ENCODE peak calls at places on chromosomes 13 and 19, in ten cellular contexts. One of them, this sample, is unnamed.

GRCh38 chr13:59458908-59459579 is 704.7 kb downstream of the DIAPH3 start:
- DNase-seq in fibroblast of lung: peak; percentile 88
- DNase-seq in IMR-90: peak; percentile 85
- DNase-seq in thoracic aorta: no peak
- DNase-seq in heart right ventricle: peak; percentile 19
- DNase-seq in naive thymus-derived CD4-positive, alpha-beta T cell: no peak
- DNase-seq in NT2/D1: no peak
- DNase-seq in ascending aorta: no peak
- DNase-seq in WERI-Rb-1: no peak
- DNase-seq in adrenal gland: peak; percentile 61
- DNase-seq in this sample: peak; percentile 43

GRCh38 chr13:28199089-28199488 is 60.7 kb downstream of the PAN3 start:
- DNase-seq in NT2/D1: no peak
- DNase-seq in naive thymus-derived CD4-positive, alpha-beta T cell: no peak
- DNase-seq in adrenal gland: no peak
- DNase-seq in fibroblast of lung: no peak
- DNase-seq in ascending aorta: no peak
- DNase-seq in heart right ventricle: no peak
- DNase-seq in WERI-Rb-1: no peak
- DNase-seq in IMR-90: no peak
- DNase-seq in thoracic aorta: no peak
- DNase-seq in this sample: no peak

GRCh38 chr19:35558400-35559280 is 4.8 kb downstream of the ATP4A start:
- DNase-seq in heart right ventricle: no peak
- DNase-seq in fibroblast of lung: no peak
- DNase-seq in adrenal gland: no peak
- DNase-seq in NT2/D1: no peak
- DNase-seq in WERI-Rb-1: no peak
- DNase-seq in IMR-90: no peak
- DNase-seq in ascending aorta: no peak
- DNase-seq in thoracic aorta: no peak
- DNase-seq in naive thymus-derived CD4-positive, alpha-beta T cell: no peak
- DNase-seq in this sample: no peak

GRCh38 chr13:21619633-21620220 is 15.8 kb upstream of the MICU2 start:
- DNase-seq in adrenal gland: no peak
- DNase-seq in NT2/D1: no peak
- DNase-seq in ascending aorta: no peak
- DNase-seq in thoracic aorta: no peak
- DNase-seq in naive thymus-derived CD4-positive, alpha-beta T cell: no peak
- DNase-seq in heart right ventricle: no peak
- DNase-seq in fibroblast of lung: no peak
- DNase-seq in WERI-Rb-1: no peak
- DNase-seq in IMR-90: peak; percentile 17
- DNase-seq in this sample: no peak

GRCh38 chr13:112783135-112783945 is 93.5 kb downstream of the ATP11A start:
- DNase-seq in adrenal gland: no peak
- DNase-seq in WERI-Rb-1: no peak
- DNase-seq in naive thymus-derived CD4-positive, alpha-beta T cell: no peak
- DNase-seq in heart right ventricle: no peak
- DNase-seq in thoracic aorta: no peak
- DNase-seq in fibroblast of lung: peak; percentile 63
- DNase-seq in NT2/D1: no peak
- DNase-seq in ascending aorta: no peak
- DNase-seq in IMR-90: peak; percentile 90
- DNase-seq in this sample: no peak

GRCh38 chr19:39398297-39398864 is 7.2 kb downstream of the MED29 start:
- DNase-seq in thoracic aorta: no peak
- DNase-seq in naive thymus-derived CD4-positive, alpha-beta T cell: peak; percentile 62
- DNase-seq in ascending aorta: peak; percentile 86
- DNase-seq in heart right ventricle: peak; percentile 69
- DNase-seq in fibroblast of lung: peak; percentile 74
- DNase-seq in adrenal gland: peak; percentile 79
- DNase-seq in IMR-90: peak; percentile 84
- DNase-seq in WERI-Rb-1: no peak
- DNase-seq in NT2/D1: no peak
- DNase-seq in this sample: peak; percentile 78

GRCh38 chr19:4636761-4637160 is 2.6 kb upstream of the TNFAIP8L1 start:
- DNase-seq in thoracic aorta: no peak
- DNase-seq in IMR-90: no peak
- DNase-seq in naive thymus-derived CD4-positive, alpha-beta T cell: no peak
- DNase-seq in fibroblast of lung: no peak
- DNase-seq in WERI-Rb-1: peak; percentile 71
- DNase-seq in adrenal gland: no peak
- DNase-seq in NT2/D1: no peak
- DNase-seq in ascending aorta: no peak
- DNase-seq in heart right ventricle: no peak
- DNase-seq in this sample: no peak

GRCh38 chr13:40381935-40382764 is 284.3 kb downstream of the FOXO1 start:
- DNase-seq in heart right ventricle: peak; percentile 39
- DNase-seq in naive thymus-derived CD4-positive, alpha-beta T cell: no peak
- DNase-seq in thoracic aorta: no peak
- DNase-seq in NT2/D1: no peak
- DNase-seq in IMR-90: no peak
- DNase-seq in adrenal gland: no peak
- DNase-seq in ascending aorta: no peak
- DNase-seq in fibroblast of lung: no peak
- DNase-seq in WERI-Rb-1: no peak
- DNase-seq in this sample: no peak

GRCh38 chr19:40512473-40513344 is 45.9 kb downstream of the SPTBN4 start:
- DNase-seq in NT2/D1: no peak
- DNase-seq in ascending aorta: no peak
- DNase-seq in fibroblast of lung: peak; percentile 34
- DNase-seq in thoracic aorta: no peak
- DNase-seq in heart right ventricle: no peak
- DNase-seq in IMR-90: peak; percentile 11
- DNase-seq in naive thymus-derived CD4-positive, alpha-beta T cell: no peak
- DNase-seq in WERI-Rb-1: peak; percentile 57
- DNase-seq in adrenal gland: peak; percentile 32
- DNase-seq in this sample: peak; percentile 56

GRCh38 chr19:18416778-18417249 is 2.4 kb upstream of the SSBP4 start:
- DNase-seq in ascending aorta: peak; percentile 96
- DNase-seq in heart right ventricle: peak; percentile 92
- DNase-seq in thoracic aorta: peak; percentile 82
- DNase-seq in fibroblast of lung: peak; percentile 83
- DNase-seq in naive thymus-derived CD4-positive, alpha-beta T cell: peak; percentile 72
- DNase-seq in WERI-Rb-1: peak; percentile 91
- DNase-seq in adrenal gland: peak; percentile 85
- DNase-seq in IMR-90: peak; percentile 78
- DNase-seq in NT2/D1: no peak
- DNase-seq in this sample: peak; percentile 96

GRCh38 chr13:97851269-97851668 is 102.2 kb upstream of the IPO5 start:
- DNase-seq in thoracic aorta: no peak
- DNase-seq in heart right ventricle: no peak
- DNase-seq in IMR-90: no peak
- DNase-seq in WERI-Rb-1: peak; percentile 98
- DNase-seq in naive thymus-derived CD4-positive, alpha-beta T cell: no peak
- DNase-seq in fibroblast of lung: no peak
- DNase-seq in NT2/D1: no peak
- DNase-seq in ascending aorta: no peak
- DNase-seq in adrenal gland: no peak
- DNase-seq in this sample: no peak

GRCh38 chr19:35764432-35765315 is 6.7 kb downstream of the PROSER3 start:
- DNase-seq in heart right ventricle: no peak
- DNase-seq in NT2/D1: no peak
- DNase-seq in ascending aorta: no peak
- DNase-seq in IMR-90: no peak
- DNase-seq in WERI-Rb-1: no peak
- DNase-seq in thoracic aorta: no peak
- DNase-seq in adrenal gland: no peak
- DNase-seq in fibroblast of lung: no peak
- DNase-seq in naive thymus-derived CD4-positive, alpha-beta T cell: no peak
- DNase-seq in this sample: no peak

GRCh38 chr19:48708471-48708870 is 11.1 kb downstream of the MAMSTR start:
- DNase-seq in fibroblast of lung: no peak
- DNase-seq in NT2/D1: no peak
- DNase-seq in WERI-Rb-1: no peak
- DNase-seq in adrenal gland: no peak
- DNase-seq in ascending aorta: no peak
- DNase-seq in naive thymus-derived CD4-positive, alpha-beta T cell: no peak
- DNase-seq in heart right ventricle: no peak
- DNase-seq in thoracic aorta: no peak
- DNase-seq in IMR-90: no peak
- DNase-seq in this sample: no peak

GRCh38 chr19:50290011-50290410 is 39.2 kb downstream of the KCNC3 start:
- DNase-seq in ascending aorta: no peak
- DNase-seq in naive thymus-derived CD4-positive, alpha-beta T cell: no peak
- DNase-seq in fibroblast of lung: no peak
- DNase-seq in WERI-Rb-1: no peak
- DNase-seq in adrenal gland: no peak
- DNase-seq in heart right ventricle: no peak
- DNase-seq in NT2/D1: no peak
- DNase-seq in IMR-90: no peak
- DNase-seq in thoracic aorta: no peak
- DNase-seq in this sample: no peak

GRCh38 chr19:49896863-49897621 is at the start of gene IL4I1:
- DNase-seq in heart right ventricle: no peak
- DNase-seq in naive thymus-derived CD4-positive, alpha-beta T cell: peak; percentile 62
- DNase-seq in IMR-90: peak; percentile 42
- DNase-seq in ascending aorta: no peak
- DNase-seq in WERI-Rb-1: no peak
- DNase-seq in adrenal gland: peak; percentile 39
- DNase-seq in fibroblast of lung: peak; percentile 20
- DNase-seq in NT2/D1: no peak
- DNase-seq in thoracic aorta: no peak
- DNase-seq in this sample: no peak

GRCh38 chr13:113952983-113953520 is 20.8 kb downstream of the C13orf46 start:
- DNase-seq in fibroblast of lung: no peak
- DNase-seq in NT2/D1: no peak
- DNase-seq in naive thymus-derived CD4-positive, alpha-beta T cell: no peak
- DNase-seq in adrenal gland: no peak
- DNase-seq in WERI-Rb-1: no peak
- DNase-seq in heart right ventricle: no peak
- DNase-seq in ascending aorta: no peak
- DNase-seq in thoracic aorta: no peak
- DNase-seq in IMR-90: no peak
- DNase-seq in this sample: no peak

GRCh38 chr19:34184880-34185491 is 12.7 kb downstream of the LSM14A start:
- DNase-seq in heart right ventricle: no peak
- DNase-seq in ascending aorta: no peak
- DNase-seq in NT2/D1: no peak
- DNase-seq in naive thymus-derived CD4-positive, alpha-beta T cell: no peak
- DNase-seq in IMR-90: no peak
- DNase-seq in thoracic aorta: no peak
- DNase-seq in WERI-Rb-1: no peak
- DNase-seq in adrenal gland: no peak
- DNase-seq in fibroblast of lung: no peak
- DNase-seq in this sample: no peak

DNA sequence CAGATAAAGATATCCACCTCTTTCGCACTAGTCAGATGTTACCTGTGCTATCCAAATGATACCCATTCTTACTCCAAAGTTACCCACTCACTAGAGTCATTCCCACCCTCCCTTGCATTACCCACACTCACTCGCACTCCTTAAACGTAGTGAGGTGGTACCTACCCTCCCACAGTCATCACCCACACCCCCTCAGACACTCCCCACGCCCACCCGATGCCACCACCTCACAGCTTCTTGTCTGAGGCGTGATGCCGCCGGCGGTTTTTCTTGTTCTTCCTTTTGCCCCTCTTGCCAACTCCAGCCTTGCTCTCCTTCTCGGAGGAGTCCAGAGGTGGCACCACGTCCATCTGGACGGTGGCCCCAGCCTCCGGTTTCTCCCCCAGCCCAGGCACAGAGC is 1.2 kb downstream of the PNMA8C start:
- DNase-seq in NT2/D1: no peak
- DNase-seq in heart right ventricle: no peak
- DNase-seq in adrenal gland: no peak
- DNase-seq in WERI-Rb-1: no peak
- DNase-seq in naive thymus-derived CD4-positive, alpha-beta T cell: no peak
- DNase-seq in thoracic aorta: no peak
- DNase-seq in ascending aorta: no peak
- DNase-seq in IMR-90: no peak
- DNase-seq in fibroblast of lung: no peak
- DNase-seq in this sample: no peak
- H3K4me3 ChIP-seq in NT2/D1: no peak overlapping the region
- H3K4me3 ChIP-seq in heart right ventricle: no peak overlapping the region
- H3K4me3 ChIP-seq in adrenal gland: no peak overlapping the region
- H3K4me3 ChIP-seq in WERI-Rb-1: no peak overlapping the region
- H3K4me3 ChIP-seq in naive thymus-derived CD4-positive, alpha-beta T cell: no peak overlapping the region
- H3K4me3 ChIP-seq in thoracic aorta: peak overlapping the region; percentile 76
- H3K4me3 ChIP-seq in ascending aorta: peak overlapping the region; percentile 73
- H3K4me3 ChIP-seq in IMR-90: no peak overlapping the region
- H3K4me3 ChIP-seq in fibroblast of lung: no peak overlapping the region
- H3K4me3 ChIP-seq in this sample: no peak overlapping the region

DNA sequence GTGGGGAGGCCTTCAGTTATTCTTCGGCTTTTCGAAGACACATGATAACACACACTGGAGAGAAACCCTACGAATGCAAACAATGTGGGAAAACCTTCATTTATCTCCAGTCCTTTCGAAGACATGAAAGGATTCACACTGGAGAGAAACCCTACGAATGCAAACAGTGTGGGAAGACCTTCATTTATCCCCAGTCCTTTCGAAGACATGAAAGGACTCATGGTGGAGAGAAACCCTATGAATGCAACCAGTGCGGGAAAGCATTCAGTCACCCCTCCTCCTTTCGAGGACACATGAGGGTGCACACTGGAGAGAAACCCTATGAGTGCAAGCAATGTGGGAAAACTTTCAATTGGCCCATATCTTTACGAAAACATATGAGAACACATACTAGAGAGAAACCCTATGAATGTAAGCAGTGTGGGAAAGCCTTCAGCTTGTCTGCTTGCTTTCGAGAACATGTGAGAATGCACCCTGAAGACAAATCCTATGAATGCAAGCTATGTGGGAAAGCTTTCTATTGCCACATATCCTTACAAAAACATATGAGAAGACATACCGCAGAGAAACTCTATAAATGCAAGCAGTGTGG is 11.8 kb downstream of the ZNF555 start:
- DNase-seq in IMR-90: no peak
- DNase-seq in thoracic aorta: no peak
- DNase-seq in naive thymus-derived CD4-positive, alpha-beta T cell: no peak
- DNase-seq in adrenal gland: no peak
- DNase-seq in fibroblast of lung: no peak
- DNase-seq in heart right ventricle: no peak
- DNase-seq in ascending aorta: no peak
- DNase-seq in NT2/D1: no peak
- DNase-seq in WERI-Rb-1: no peak
- DNase-seq in this sample: no peak
- H3K9me3 ChIP-seq in IMR-90: peaks cover 94% of the 10 kb centered on the region
- H3K9me3 ChIP-seq in thoracic aorta: peaks cover 91% of the 10 kb centered on the region
- H3K9me3 ChIP-seq in naive thymus-derived CD4-positive, alpha-beta T cell: peaks cover 10% of the 10 kb centered on the region
- H3K9me3 ChIP-seq in adrenal gland: no peaks in the 10 kb centered on the region
- H3K9me3 ChIP-seq in fibroblast of lung: peaks cover 12% of the 10 kb centered on the region
- H3K9me3 ChIP-seq in heart right ventricle: peaks cover 23% of the 10 kb centered on the region
- H3K9me3 ChIP-seq in ascending aorta: peaks cover 99% of the 10 kb centered on the region
- H3K9me3 ChIP-seq in NT2/D1: peaks cover 76% of the 10 kb centered on the region
- H3K9me3 ChIP-seq in WERI-Rb-1: peaks cover 24% of the 10 kb centered on the region
- H3K9me3 ChIP-seq in this sample: peaks cover 20% of the 10 kb centered on the region

GRCh38 chr19:8459095-8459494 is 14.3 kb downstream of the HNRNPM start:
- DNase-seq in fibroblast of lung: no peak
- DNase-seq in ascending aorta: no peak
- DNase-seq in naive thymus-derived CD4-positive, alpha-beta T cell: no peak
- DNase-seq in NT2/D1: no peak
- DNase-seq in WERI-Rb-1: no peak
- DNase-seq in adrenal gland: no peak
- DNase-seq in IMR-90: no peak
- DNase-seq in thoracic aorta: no peak
- DNase-seq in heart right ventricle: no peak
- DNase-seq in this sample: no peak
- H3K36me3 ChIP-seq in fibroblast of lung: peaks cover 4% of the 10 kb centered on the region
- H3K36me3 ChIP-seq in ascending aorta: peaks cover 29% of the 10 kb centered on the region
- H3K36me3 ChIP-seq in naive thymus-derived CD4-positive, alpha-beta T cell: peaks cover 27% of the 10 kb centered on the region
- H3K36me3 ChIP-seq in NT2/D1: peaks cover 82% of the 10 kb centered on the region
- H3K36me3 ChIP-seq in WERI-Rb-1: peaks cover 95% of the 10 kb centered on the region
- H3K36me3 ChIP-seq in adrenal gland: peaks cover 37% of the 10 kb centered on the region
- H3K36me3 ChIP-seq in IMR-90: peaks cover 22% of the 10 kb centered on the region
- H3K36me3 ChIP-seq in thoracic aorta: peaks cover 15% of the 10 kb centered on the region
- H3K36me3 ChIP-seq in heart right ventricle: no peaks in the 10 kb centered on the region
- H3K36me3 ChIP-seq in this sample: peaks cover 95% of the 10 kb centered on the region

GRCh38 chr19:1672038-1672768 is 19.8 kb upstream of the TCF3 start:
- DNase-seq in heart right ventricle: peak; percentile 50
- DNase-seq in NT2/D1: no peak
- DNase-seq in ascending aorta: no peak
- DNase-seq in thoracic aorta: no peak
- DNase-seq in fibroblast of lung: peak; percentile 23
- DNase-seq in WERI-Rb-1: peak; percentile 49
- DNase-seq in naive thymus-derived CD4-positive, alpha-beta T cell: peak; percentile 72
- DNase-seq in IMR-90: peak; percentile 30
- DNase-seq in adrenal gland: peak; percentile 30
- DNase-seq in this sample: peak; percentile 28
- H3K4me3 ChIP-seq in heart right ventricle: no peak overlapping the region
- H3K4me3 ChIP-seq in NT2/D1: peak overlapping the region; percentile 49
- H3K4me3 ChIP-seq in ascending aorta: peak overlapping the region; percentile 11
- H3K4me3 ChIP-seq in thoracic aorta: peak overlapping the region; percentile 26
- H3K4me3 ChIP-seq in fibroblast of lung: no peak overlapping the region
- H3K4me3 ChIP-seq in WERI-Rb-1: peak overlapping the region; percentile 49
- H3K4me3 ChIP-seq in naive thymus-derived CD4-positive, alpha-beta T cell: no peak overlapping the region
- H3K4me3 ChIP-seq in IMR-90: peak overlapping the region; percentile 34
- H3K4me3 ChIP-seq in adrenal gland: no peak overlapping the region
- H3K4me3 ChIP-seq in this sample: peak overlapping the region; percentile 23